ENCODE peak calls at places on chromosomes 2 and 18, in eight cellular contexts. One of them, this sample, is unnamed.

GRCh38 chr2:207516206-207516605 is 13.6 kb upstream of the CREB1 start:
- DNase-seq in fibroblast of mammary gland: peak
- DNase-seq in MCF 10A: peak
- DNase-seq in bronchial epithelial cell: no peak
- DNase-seq in endothelial cell: no peak
- DNase-seq in WTC11: no peak
- DNase-seq in brain microvascular endothelial cell: no peak
- DNase-seq in cardiac muscle cell: no peak
- DNase-seq in this sample: peak

GRCh38 chr2:236014408-236015131 is 153.6 kb downstream of the GBX2 start:
- DNase-seq in bronchial epithelial cell: no peak
- DNase-seq in brain microvascular endothelial cell: no peak
- DNase-seq in WTC11: peak
- DNase-seq in endothelial cell: no peak
- DNase-seq in MCF 10A: no peak
- DNase-seq in cardiac muscle cell: no peak
- DNase-seq in fibroblast of mammary gland: no peak
- DNase-seq in this sample: no peak

GRCh38 chr18:11951390-11951851 is 29.9 kb upstream of the IMPA2 start:
- DNase-seq in fibroblast of mammary gland: no peak
- DNase-seq in WTC11: peak
- DNase-seq in MCF 10A: no peak
- DNase-seq in cardiac muscle cell: peak
- DNase-seq in brain microvascular endothelial cell: no peak
- DNase-seq in bronchial epithelial cell: no peak
- DNase-seq in endothelial cell: no peak
- DNase-seq in this sample: no peak

GRCh38 chr18:10010611-10011015 is 96.8 kb downstream of the VAPA start:
- DNase-seq in endothelial cell: no peak
- DNase-seq in fibroblast of mammary gland: peak
- DNase-seq in cardiac muscle cell: no peak
- DNase-seq in MCF 10A: peak
- DNase-seq in brain microvascular endothelial cell: peak
- DNase-seq in WTC11: no peak
- DNase-seq in bronchial epithelial cell: peak
- DNase-seq in this sample: peak

GRCh38 chr2:220434365-220434764 is 806.9 kb downstream of the SLC4A3 start:
- DNase-seq in cardiac muscle cell: no peak
- DNase-seq in MCF 10A: peak
- DNase-seq in endothelial cell: no peak
- DNase-seq in WTC11: no peak
- DNase-seq in fibroblast of mammary gland: peak
- DNase-seq in brain microvascular endothelial cell: peak
- DNase-seq in bronchial epithelial cell: peak
- DNase-seq in this sample: peak

GRCh38 chr2:15302154-15302553 is 259.0 kb downstream of the NBAS start:
- DNase-seq in bronchial epithelial cell: no peak
- DNase-seq in endothelial cell: no peak
- DNase-seq in MCF 10A: peak
- DNase-seq in fibroblast of mammary gland: peak
- DNase-seq in WTC11: no peak
- DNase-seq in brain microvascular endothelial cell: peak
- DNase-seq in cardiac muscle cell: no peak
- DNase-seq in this sample: peak

GRCh38 chr2:235320341-235320740 is 173.5 kb upstream of the AGAP1 start:
- DNase-seq in fibroblast of mammary gland: no peak
- DNase-seq in brain microvascular endothelial cell: no peak
- DNase-seq in bronchial epithelial cell: no peak
- DNase-seq in endothelial cell: no peak
- DNase-seq in MCF 10A: peak
- DNase-seq in cardiac muscle cell: no peak
- DNase-seq in WTC11: no peak
- DNase-seq in this sample: no peak

GRCh38 chr2:117562654-117563053 is 251.8 kb upstream of the DDX18 start:
- DNase-seq in bronchial epithelial cell: no peak
- DNase-seq in cardiac muscle cell: no peak
- DNase-seq in endothelial cell: no peak
- DNase-seq in MCF 10A: no peak
- DNase-seq in fibroblast of mammary gland: no peak
- DNase-seq in WTC11: no peak
- DNase-seq in brain microvascular endothelial cell: no peak
- DNase-seq in this sample: no peak

GRCh38 chr2:24083567-24084385 is 858 bp downstream of the TP53I3 start:
- DNase-seq in cardiac muscle cell: peak
- DNase-seq in endothelial cell: no peak
- DNase-seq in brain microvascular endothelial cell: peak
- DNase-seq in fibroblast of mammary gland: peak
- DNase-seq in bronchial epithelial cell: peak
- DNase-seq in MCF 10A: peak
- DNase-seq in WTC11: peak
- DNase-seq in this sample: peak

GRCh38 chr2:177545981-177546600 is 153.5 kb downstream of the AGPS start:
- DNase-seq in WTC11: no peak
- DNase-seq in MCF 10A: no peak
- DNase-seq in bronchial epithelial cell: no peak
- DNase-seq in cardiac muscle cell: no peak
- DNase-seq in brain microvascular endothelial cell: no peak
- DNase-seq in endothelial cell: no peak
- DNase-seq in fibroblast of mammary gland: no peak
- DNase-seq in this sample: no peak

GRCh38 chr2:46381263-46381849 is 84.1 kb downstream of the EPAS1 start:
- DNase-seq in cardiac muscle cell: no peak
- DNase-seq in brain microvascular endothelial cell: no peak
- DNase-seq in fibroblast of mammary gland: no peak
- DNase-seq in WTC11: no peak
- DNase-seq in MCF 10A: no peak
- DNase-seq in bronchial epithelial cell: no peak
- DNase-seq in endothelial cell: no peak
- DNase-seq in this sample: no peak

GRCh38 chr2:240013343-240013742 is 11.8 kb downstream of the NDUFA10 start:
- DNase-seq in bronchial epithelial cell: peak
- DNase-seq in WTC11: no peak
- DNase-seq in cardiac muscle cell: no peak
- DNase-seq in MCF 10A: peak
- DNase-seq in brain microvascular endothelial cell: no peak
- DNase-seq in fibroblast of mammary gland: peak
- DNase-seq in endothelial cell: no peak
- DNase-seq in this sample: peak

GRCh38 chr2:241218131-241219029 is 29.9 kb downstream of the ANO7 start:
- DNase-seq in bronchial epithelial cell: peak
- DNase-seq in brain microvascular endothelial cell: no peak
- DNase-seq in fibroblast of mammary gland: peak
- DNase-seq in cardiac muscle cell: peak
- DNase-seq in WTC11: peak
- DNase-seq in endothelial cell: peak
- DNase-seq in MCF 10A: peak
- DNase-seq in this sample: no peak

GRCh38 chr2:1621041-1621440 is 123.3 kb downstream of the PXDN start:
- DNase-seq in bronchial epithelial cell: no peak
- DNase-seq in WTC11: no peak
- DNase-seq in MCF 10A: no peak
- DNase-seq in cardiac muscle cell: no peak
- DNase-seq in brain microvascular endothelial cell: no peak
- DNase-seq in fibroblast of mammary gland: no peak
- DNase-seq in endothelial cell: no peak
- DNase-seq in this sample: no peak

GRCh38 chr18:25019086-25019860 is 332.7 kb downstream of the ZNF521 start:
- DNase-seq in cardiac muscle cell: no peak
- DNase-seq in bronchial epithelial cell: no peak
- DNase-seq in fibroblast of mammary gland: no peak
- DNase-seq in endothelial cell: no peak
- DNase-seq in brain microvascular endothelial cell: no peak
- DNase-seq in MCF 10A: no peak
- DNase-seq in WTC11: no peak
- DNase-seq in this sample: no peak
- TF ChIP-seq CTCF in cardiac muscle cell: no peak
- TF ChIP-seq CTCF in bronchial epithelial cell: no peak
- TF ChIP-seq CTCF in fibroblast of mammary gland: no peak
- TF ChIP-seq CTCF in endothelial cell: no peak
- TF ChIP-seq CTCF in brain microvascular endothelial cell: no peak
- TF ChIP-seq CTCF in MCF 10A: no peak
- TF ChIP-seq CTCF in WTC11: no peak
- TF ChIP-seq CTCF in this sample: no peak

DNA sequence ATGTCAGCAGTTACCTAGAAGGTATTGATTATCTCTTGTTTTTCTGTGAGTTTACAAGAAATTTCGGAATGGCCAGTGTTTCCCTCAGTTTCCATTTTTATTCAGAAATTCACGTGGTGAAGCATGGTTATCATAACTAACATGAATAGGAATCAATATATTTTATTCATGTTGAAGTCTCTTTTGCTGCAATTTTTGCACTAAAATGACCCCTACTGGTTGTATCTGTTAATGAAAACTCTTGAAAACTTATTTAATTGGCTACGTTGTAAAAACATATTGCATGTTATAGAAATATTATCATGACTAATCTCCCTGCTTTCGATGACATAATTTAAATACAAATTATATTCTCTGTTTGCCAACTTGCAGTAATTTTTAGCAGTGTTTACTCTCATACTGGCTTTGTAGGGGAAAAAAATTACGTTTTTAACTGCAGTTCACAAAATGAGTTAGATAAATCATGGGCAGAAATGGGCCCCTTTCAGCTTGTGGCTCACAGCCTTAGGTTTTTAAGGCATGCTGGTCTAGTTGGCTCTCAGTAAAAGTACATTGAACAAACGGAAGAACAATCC is 3.5 kb downstream of the CRIM1 start:
- DNase-seq in MCF 10A: peak
- DNase-seq in WTC11: no peak
- DNase-seq in fibroblast of mammary gland: peak
- DNase-seq in endothelial cell: no peak
- DNase-seq in cardiac muscle cell: no peak
- DNase-seq in bronchial epithelial cell: peak
- DNase-seq in brain microvascular endothelial cell: no peak
- DNase-seq in this sample: no peak
- TF ChIP-seq CTCF in MCF 10A: peak
- TF ChIP-seq CTCF in WTC11: no peak
- TF ChIP-seq CTCF in fibroblast of mammary gland: peak
- TF ChIP-seq CTCF in endothelial cell: peak
- TF ChIP-seq CTCF in cardiac muscle cell: no peak
- TF ChIP-seq CTCF in bronchial epithelial cell: no peak
- TF ChIP-seq CTCF in brain microvascular endothelial cell: no peak
- TF ChIP-seq CTCF in this sample: peak

DNA sequence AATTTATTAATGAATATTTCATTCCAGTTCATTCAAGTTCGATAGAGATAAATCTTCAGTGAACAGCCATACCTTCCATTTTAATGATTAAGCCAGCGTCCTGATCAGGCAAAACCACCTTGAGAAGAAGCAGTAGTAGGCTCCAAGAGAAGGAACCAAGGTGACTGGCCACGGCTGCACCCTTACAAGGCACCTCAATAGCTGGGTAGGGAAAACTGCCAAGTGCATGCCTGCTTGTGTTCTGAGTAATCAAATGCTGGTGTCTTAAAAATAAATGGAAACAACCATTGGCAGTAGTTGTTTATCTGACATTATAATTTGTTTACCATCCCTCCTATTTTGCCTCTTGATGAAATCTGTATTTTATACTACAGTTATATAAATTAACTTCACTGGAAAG is 10.0 kb upstream of the FEZ2 start:
- DNase-seq in WTC11: no peak
- DNase-seq in bronchial epithelial cell: no peak
- DNase-seq in MCF 10A: peak
- DNase-seq in fibroblast of mammary gland: no peak
- DNase-seq in brain microvascular endothelial cell: no peak
- DNase-seq in endothelial cell: no peak
- DNase-seq in cardiac muscle cell: no peak
- DNase-seq in this sample: no peak
- TF ChIP-seq CTCF in WTC11: no peak
- TF ChIP-seq CTCF in bronchial epithelial cell: no peak
- TF ChIP-seq CTCF in MCF 10A: no peak
- TF ChIP-seq CTCF in fibroblast of mammary gland: no peak
- TF ChIP-seq CTCF in brain microvascular endothelial cell: no peak
- TF ChIP-seq CTCF in endothelial cell: no peak
- TF ChIP-seq CTCF in cardiac muscle cell: no peak
- TF ChIP-seq CTCF in this sample: no peak

GRCh38 chr2:238599549-238600505 is 173.1 kb downstream of the ASB1 start:
- DNase-seq in endothelial cell: no peak
- DNase-seq in bronchial epithelial cell: no peak
- DNase-seq in MCF 10A: no peak
- DNase-seq in fibroblast of mammary gland: no peak
- DNase-seq in brain microvascular endothelial cell: no peak
- DNase-seq in WTC11: no peak
- DNase-seq in cardiac muscle cell: no peak
- DNase-seq in this sample: no peak

GRCh38 chr2:238602223-238602945 is 175.7 kb downstream of the ASB1 start:
- DNase-seq in brain microvascular endothelial cell: no peak
- DNase-seq in cardiac muscle cell: no peak
- DNase-seq in fibroblast of mammary gland: no peak
- DNase-seq in MCF 10A: no peak
- DNase-seq in endothelial cell: no peak
- DNase-seq in bronchial epithelial cell: no peak
- DNase-seq in WTC11: no peak
- DNase-seq in this sample: no peak

GRCh38 chr2:238598802-238599530 is 172.2 kb downstream of the ASB1 start:
- DNase-seq in WTC11: no peak
- DNase-seq in brain microvascular endothelial cell: no peak
- DNase-seq in cardiac muscle cell: no peak
- DNase-seq in endothelial cell: no peak
- DNase-seq in MCF 10A: no peak
- DNase-seq in fibroblast of mammary gland: no peak
- DNase-seq in bronchial epithelial cell: no peak
- DNase-seq in this sample: no peak

GRCh38 chr2:238601433-238602222 is 174.9 kb downstream of the ASB1 start:
- DNase-seq in bronchial epithelial cell: no peak
- DNase-seq in endothelial cell: no peak
- DNase-seq in MCF 10A: peak
- DNase-seq in WTC11: no peak
- DNase-seq in cardiac muscle cell: no peak
- DNase-seq in brain microvascular endothelial cell: no peak
- DNase-seq in fibroblast of mammary gland: peak
- DNase-seq in this sample: no peak

DNA sequence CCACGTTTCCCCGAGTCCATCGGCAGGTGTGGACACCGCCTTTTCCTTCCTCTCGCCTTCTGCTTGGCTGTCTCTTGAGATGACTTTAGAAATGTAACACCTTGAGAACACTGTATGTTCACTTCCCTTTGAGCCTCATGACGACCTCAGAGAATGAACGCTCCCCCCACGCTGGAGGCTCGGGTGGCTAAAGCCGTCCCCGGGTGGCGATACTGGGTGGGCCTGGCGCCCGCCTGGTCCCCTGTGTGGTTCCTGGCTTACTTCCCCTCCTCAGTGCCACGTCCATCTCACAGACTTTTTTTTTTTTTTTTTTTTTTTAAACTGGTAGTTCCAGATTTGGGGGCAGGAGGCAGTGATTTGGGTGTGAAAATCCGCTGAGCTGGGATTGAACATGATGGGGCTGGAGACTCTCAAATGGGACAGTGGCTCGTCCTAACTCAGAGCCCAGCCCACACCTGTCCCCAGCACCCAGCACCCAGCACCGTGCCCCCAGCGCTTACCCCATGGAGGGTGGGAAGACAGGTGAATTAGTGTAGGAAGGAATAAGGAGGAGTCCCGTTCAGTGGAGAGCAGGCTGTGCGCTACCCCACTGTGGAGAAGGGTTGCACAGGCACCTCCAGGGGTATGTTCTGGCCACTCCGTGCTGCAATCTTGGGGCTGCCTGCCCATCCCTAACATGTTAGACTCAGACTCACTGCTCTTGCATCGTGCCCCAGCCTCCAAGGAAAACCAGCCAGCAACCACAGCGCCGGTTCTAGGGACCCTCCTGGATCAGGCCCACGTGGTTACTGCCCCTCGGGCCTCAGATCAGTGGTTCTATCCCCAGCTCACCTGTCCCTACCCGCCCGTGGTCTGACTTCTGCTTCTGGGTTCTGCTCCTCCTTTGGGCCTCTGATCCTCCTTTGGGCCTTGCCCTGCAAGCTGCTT is 174.0 kb downstream of the ASB1 start:
- DNase-seq in bronchial epithelial cell: no peak
- DNase-seq in cardiac muscle cell: no peak
- DNase-seq in WTC11: no peak
- DNase-seq in endothelial cell: no peak
- DNase-seq in fibroblast of mammary gland: no peak
- DNase-seq in MCF 10A: no peak
- DNase-seq in brain microvascular endothelial cell: no peak
- DNase-seq in this sample: no peak
- TF ChIP-seq CTCF in bronchial epithelial cell: no peak
- TF ChIP-seq CTCF in cardiac muscle cell: no peak
- TF ChIP-seq CTCF in WTC11: no peak
- TF ChIP-seq CTCF in endothelial cell: no peak
- TF ChIP-seq CTCF in fibroblast of mammary gland: no peak
- TF ChIP-seq CTCF in MCF 10A: no peak
- TF ChIP-seq CTCF in brain microvascular endothelial cell: no peak
- TF ChIP-seq CTCF in this sample: no peak